ENCODE peak calls at places on chromosomes 16 and 17, in five cellular contexts. D is HepG2, K is GM12878, S is SK-N-SH, F is K562. V is an unnamed sample.

GRCh38 chr16:6864244-6864643 is 468.4 kb upstream of the RBFOX1 start:
- DNase-seq in D (no peak), K (no peak), S (no peak), F (no peak), V (no peak)

GRCh38 chr16:14004031-14004718 is 66.9 kb upstream of the MRTFB start:
- DNase-seq in D (no peak), K (no peak), S (no peak), F (no peak), V (no peak)

GRCh38 chr16:47309581-47310312 is 151.1 kb downstream of the ITFG1 start:
- DNase-seq in D (no peak), K (no peak), S (no peak), F (no peak), V (no peak)

GRCh38 chr17:50107790-50108414 is 12.8 kb downstream of the PDK2 start:
- DNase-seq in D (no peak), K (no peak), S (no peak), F (no peak), V (no peak)

GRCh38 chr16:75087040-75087979 is 29.3 kb downstream of the LDHD start:
- DNase-seq in D (peak), K (no peak), S (peak), F (peak), V (no peak)

GRCh38 chr17:75033346-75034235 is 13.2 kb downstream of the ATP5PD start:
- DNase-seq in D (peak), K (peak), S (peak), F (peak), V (peak)

GRCh38 chr17:78479369-78479768 is 97.8 kb downstream of the DNAH17 start:
- DNase-seq in D (no peak), K (no peak), S (no peak), F (no peak), V (no peak)

GRCh38 chr17:45663772-45664171 is 120.3 kb upstream of the CRHR1 start:
- DNase-seq in D (no peak), K (no peak), S (no peak), F (no peak), V (no peak)

GRCh38 chr17:58327363-58328194 is 1.0 kb downstream of the TSPOAP1 start:
- DNase-seq in D (no peak), K (no peak), S (peak), F (peak), V (no peak)

GRCh38 chr17:58330544-58330996 is 2.0 kb upstream of the TSPOAP1 start:
- DNase-seq in D (no peak), K (no peak), S (peak), F (peak), V (no peak)

GRCh38 chr17:58328195-58329034 is at the start of gene TSPOAP1:
- DNase-seq in D (no peak), K (peak), S (peak), F (peak), V (no peak)

GRCh38 chr17:58329808-58330543 is 1.4 kb upstream of the TSPOAP1 start:
- DNase-seq in D (no peak), K (peak), S (no peak), F (peak), V (no peak)

GRCh38 chr17:58329035-58329807 is 626 bp upstream of the TSPOAP1 start:
- DNase-seq in D (peak), K (peak), S (peak), F (peak), V (peak)
- TF ChIP-seq TAF1 in D (no peak), K (peak), S (no peak), F (peak), V (no peak)

GRCh38 chr17:67148352-67148751 is 96.6 kb downstream of the HELZ start:
- DNase-seq in D (no peak), K (no peak), S (no peak), F (no peak), V (no peak)

GRCh38 chr17:67151717-67152116 is 93.3 kb downstream of the HELZ start:
- DNase-seq in D (no peak), K (no peak), S (no peak), F (no peak), V (no peak)

GRCh38 chr17:67145406-67145805 is 99.6 kb downstream of the HELZ start:
- DNase-seq in D (no peak), K (no peak), S (no peak), F (no peak), V (no peak)

GRCh38 chr17:67152824-67153223 is 92.2 kb downstream of the HELZ start:
- DNase-seq in D (no peak), K (no peak), S (no peak), F (no peak), V (no peak)

DNA sequence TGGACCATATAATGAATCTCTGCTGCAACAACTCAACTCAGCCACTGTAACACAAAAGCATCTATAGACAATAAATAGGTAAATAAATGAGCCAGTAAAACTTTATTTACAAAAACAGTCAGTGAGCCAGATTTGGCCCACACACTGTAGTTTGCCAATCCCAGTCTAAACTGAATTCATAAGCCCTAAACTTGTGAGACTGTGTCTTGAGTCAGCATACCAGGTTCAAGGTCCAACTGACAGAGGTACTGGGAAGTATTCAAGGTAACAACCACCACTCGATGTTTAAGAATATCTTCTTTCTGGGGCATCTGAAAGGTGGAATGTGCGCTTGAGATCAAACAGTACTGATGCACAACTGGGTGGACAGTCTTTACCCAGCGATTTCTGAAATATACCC is 94.2 kb downstream of the HELZ start:
- DNase-seq in D (no peak), K (no peak), S (no peak), F (no peak), V (no peak)
- H3K4me3 ChIP-seq in D (no peak), K (no peak), S (no peak), F (no peak), V (no peak)

GRCh38 chr17:58330997-58331814 is 2.6 kb upstream of the TSPOAP1 start:
- DNase-seq in D (no peak), K (no peak), S (peak), F (peak), V (no peak)
- TF ChIP-seq TAF1 in D (no peak), K (peak), S (no peak), F (peak), V (no peak)

GRCh38 chr16:87864331-87864989 is 4.8 kb downstream of the SLC7A5 start:
- DNase-seq in D (no peak), K (no peak), S (no peak), F (no peak), V (no peak)
- H3K4me3 ChIP-seq in D (peak), K (peak), S (no peak), F (no peak), V (no peak)

V was measured in H1.